ENCODE peak calls at places on chromosomes 4 and X, in nine cellular contexts. N is DND-41, E is H9, G is colonic mucosa, X is GM12878, F is neural progenitor cell, P is fibroblast of lung, K is IMR-90, O is Karpas-422. U is an unnamed sample. For H3K4me1, the result is how much of the 10 kb centered on the place peaks cover.

GRCh38 chrX:96575011-96575410 is 109.6 kb upstream of the DIAPH2 start:
- DNase-seq in N (no peak), E (no peak), G (no peak), X (no peak), F (no peak), P (no peak), K (no peak), O (no peak), U (no peak)

GRCh38 chrX:14351889-14352288 is 177.4 kb upstream of the GLRA2 start:
- DNase-seq in N (no peak), E (peak), G (no peak), X (no peak), F (peak), P (no peak), K (no peak), O (no peak), U (peak)

GRCh38 chr4:60794372-60794771 is 405.8 kb upstream of the ADGRL3 start:
- DNase-seq in N (no peak), E (no peak), G (no peak), X (no peak), F (no peak), P (no peak), K (no peak), O (no peak), U (no peak)

GRCh38 chrX:97616883-97617510 is 733.3 kb downstream of the RPA4 start:
- DNase-seq in N (no peak), E (no peak), G (no peak), X (peak), F (no peak), P (peak), K (peak), O (no peak), U (no peak)

GRCh38 chr4:107862658-107863057 is 37.9 kb downstream of the SGMS2 start:
- DNase-seq in N (no peak), E (no peak), G (peak), X (no peak), F (no peak), P (peak), K (peak), O (no peak), U (no peak)

GRCh38 chrX:130878350-130879341 is 24.4 kb downstream of the ENOX2 start:
- DNase-seq in N (no peak), E (no peak), G (peak), X (no peak), F (no peak), P (peak), K (peak), O (no peak), U (no peak)

GRCh38 chr4:8032381-8032780 is 92.7 kb upstream of the AFAP1 start:
- DNase-seq in N (no peak), E (no peak), G (no peak), X (no peak), F (no peak), P (no peak), K (no peak), O (no peak), U (no peak)

GRCh38 chr4:8540586-8540985 is 39.6 kb upstream of the GPR78 start:
- DNase-seq in N (no peak), E (no peak), G (no peak), X (no peak), F (no peak), P (no peak), K (no peak), O (no peak), U (no peak)

GRCh38 chr4:177381762-177382310 is 60.4 kb downstream of the AGA start:
- DNase-seq in N (no peak), E (peak), G (no peak), X (no peak), F (no peak), P (no peak), K (no peak), O (no peak), U (no peak)

DNA sequence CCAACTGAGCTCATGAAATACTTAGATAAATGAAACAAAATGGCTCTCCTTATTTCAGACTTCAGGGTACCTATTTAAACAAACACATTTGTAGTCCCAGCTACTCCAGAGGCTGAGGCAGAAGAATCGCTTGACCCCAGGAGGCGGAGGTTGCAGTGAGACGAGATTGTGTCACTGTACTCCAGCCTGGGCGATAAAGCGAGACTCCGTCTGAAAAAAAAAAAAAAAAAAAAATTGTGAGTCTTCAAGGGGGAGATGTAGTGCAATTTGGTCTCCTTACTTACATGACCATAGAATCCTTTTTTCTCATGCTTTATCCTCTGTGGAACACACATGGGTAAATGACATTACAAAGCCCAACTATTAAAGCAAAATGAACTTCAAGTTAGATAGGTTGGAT is 2.3 kb upstream of the ADAMTS3 start:
- DNase-seq in N (no peak), E (no peak), G (no peak), X (no peak), F (no peak), P (no peak), K (no peak), O (no peak), U (no peak)
- H3K9ac ChIP-seq in N (no peak), E (no peak), G (no peak), X (no peak), F (no peak), P (no peak), K (no peak), O (no peak), U (no peak)

DNA sequence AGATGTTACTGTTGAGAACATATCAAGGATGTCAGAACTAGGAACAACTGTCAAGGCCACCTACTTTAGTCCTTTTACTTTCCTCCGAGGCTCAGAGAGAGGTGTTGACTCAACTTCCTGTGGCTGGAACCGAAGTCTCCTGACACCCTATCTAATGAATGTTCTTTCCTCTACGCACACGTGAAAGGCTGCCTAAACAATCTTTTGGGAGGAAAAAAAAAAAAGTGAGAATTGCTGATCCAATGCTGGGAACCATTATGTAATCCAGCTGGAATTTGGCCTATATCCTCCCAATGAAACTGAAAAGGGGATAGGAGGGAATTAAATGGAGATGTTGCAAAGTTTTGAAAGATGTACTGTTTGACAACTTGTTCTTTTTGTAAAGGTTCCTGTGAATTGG is 8.3 kb upstream of the MAP7D3 start:
- DNase-seq in N (peak), E (no peak), G (no peak), X (no peak), F (no peak), P (peak), K (peak), O (no peak), U (no peak)
- H3K27ac ChIP-seq in N (no peak), E (no peak), G (no peak), X (no peak), F (no peak), P (peak), K (peak), O (no peak), U (no peak)

GRCh38 chrX:40088299-40088625 is 9.5 kb downstream of the BCOR start:
- DNase-seq in N (no peak), E (peak), G (no peak), X (no peak), F (peak), P (no peak), K (no peak), O (peak), U (peak)

GRCh38 chrX:40091691-40092421 is 5.9 kb downstream of the BCOR start:
- DNase-seq in N (no peak), E (peak), G (peak), X (no peak), F (peak), P (no peak), K (no peak), O (no peak), U (peak)

GRCh38 chrX:40090961-40091360 is 6.8 kb downstream of the BCOR start:
- DNase-seq in N (no peak), E (peak), G (no peak), X (no peak), F (peak), P (no peak), K (no peak), O (peak), U (peak)

GRCh38 chrX:40088803-40089540 is 8.8 kb downstream of the BCOR start:
- DNase-seq in N (no peak), E (peak), G (no peak), X (no peak), F (no peak), P (no peak), K (no peak), O (no peak), U (peak)

GRCh38 chrX:40090050-40090804 is 7.5 kb downstream of the BCOR start:
- DNase-seq in N (no peak), E (peak), G (no peak), X (no peak), F (peak), P (no peak), K (no peak), O (no peak), U (peak)
- H3K4me1 ChIP-seq in N (under half), E (under half), G (under half), X (under half), F (half or more), P (under half), K (under half), O (half or more), U (under half)

GRCh38 chrX:129540068-129540653 is at the start of gene OCRL:
- DNase-seq in N (peak), E (peak), G (peak), X (no peak), F (peak), P (peak), K (peak), O (peak), U (peak)
- H3K9ac ChIP-seq in N (peak), E (peak), G (peak), X (peak), F (peak), P (peak), K (peak), O (peak), U (peak)

GRCh38 chr4:16066586-16067128 is 17.2 kb downstream of the PROM1 start:
- DNase-seq in N (no peak), E (no peak), G (no peak), X (no peak), F (no peak), P (no peak), K (no peak), O (no peak), U (peak)
- H3K27ac ChIP-seq in N (no peak), E (no peak), G (peak), X (no peak), F (no peak), P (no peak), K (no peak), O (no peak), U (no peak)

U was measured in endodermal cell.